ENCODE peak calls at places on chromosomes 6 and 20, in seven cellular contexts. One of them, this sample, is unnamed.

GRCh38 chr20:1959156-1959555 is 34.7 kb downstream of the PDYN start:
- DNase-seq in HS-5: no peak
- DNase-seq in activated naive CD8-positive, alpha-beta T cell treated with anti-CD3 and anti-CD28 coated beads, Interleukin-2, amount 50 U/mL, for 24 hours: no peak
- DNase-seq in EL: no peak
- DNase-seq in heart left ventricle: no peak
- DNase-seq in GOT3: no peak
- DNase-seq in GM23338: no peak
- DNase-seq in this sample: no peak

GRCh38 chr6:126372626-126373025 is 32.7 kb downstream of the CENPW start:
- DNase-seq in GOT3: no peak
- DNase-seq in heart left ventricle: no peak
- DNase-seq in GM23338: no peak
- DNase-seq in EL: peak
- DNase-seq in HS-5: no peak
- DNase-seq in activated naive CD8-positive, alpha-beta T cell treated with anti-CD3 and anti-CD28 coated beads, Interleukin-2, amount 50 U/mL, for 24 hours: no peak
- DNase-seq in this sample: no peak

GRCh38 chr6:84872996-84873395 is 108.6 kb upstream of the TBX18 start:
- DNase-seq in heart left ventricle: no peak
- DNase-seq in activated naive CD8-positive, alpha-beta T cell treated with anti-CD3 and anti-CD28 coated beads, Interleukin-2, amount 50 U/mL, for 24 hours: no peak
- DNase-seq in GM23338: no peak
- DNase-seq in HS-5: no peak
- DNase-seq in GOT3: no peak
- DNase-seq in EL: no peak
- DNase-seq in this sample: no peak

GRCh38 chr6:112416885-112417284 is 69.8 kb downstream of the RFPL4B start:
- DNase-seq in EL: peak
- DNase-seq in heart left ventricle: peak
- DNase-seq in activated naive CD8-positive, alpha-beta T cell treated with anti-CD3 and anti-CD28 coated beads, Interleukin-2, amount 50 U/mL, for 24 hours: no peak
- DNase-seq in GM23338: no peak
- DNase-seq in GOT3: no peak
- DNase-seq in HS-5: peak
- DNase-seq in this sample: no peak

GRCh38 chr20:57881466-57882405 is 171.9 kb upstream of the PMEPA1 start:
- DNase-seq in HS-5: no peak
- DNase-seq in GM23338: no peak
- DNase-seq in GOT3: no peak
- DNase-seq in heart left ventricle: no peak
- DNase-seq in EL: no peak
- DNase-seq in activated naive CD8-positive, alpha-beta T cell treated with anti-CD3 and anti-CD28 coated beads, Interleukin-2, amount 50 U/mL, for 24 hours: no peak
- DNase-seq in this sample: no peak

GRCh38 chr6:27547157-27548075 is 74.5 kb upstream of the ZNF184 start:
- DNase-seq in GOT3: no peak
- DNase-seq in GM23338: peak
- DNase-seq in heart left ventricle: no peak
- DNase-seq in EL: peak
- DNase-seq in activated naive CD8-positive, alpha-beta T cell treated with anti-CD3 and anti-CD28 coated beads, Interleukin-2, amount 50 U/mL, for 24 hours: peak
- DNase-seq in HS-5: peak
- DNase-seq in this sample: no peak

GRCh38 chr6:165659945-165660862 is 2.8 kb downstream of the PDE10A start:
- DNase-seq in heart left ventricle: peak
- DNase-seq in GOT3: no peak
- DNase-seq in EL: no peak
- DNase-seq in activated naive CD8-positive, alpha-beta T cell treated with anti-CD3 and anti-CD28 coated beads, Interleukin-2, amount 50 U/mL, for 24 hours: no peak
- DNase-seq in GM23338: peak
- DNase-seq in HS-5: no peak
- DNase-seq in this sample: no peak

GRCh38 chr6:144152334-144152900 is 2.1 kb downstream of the STX11 start:
- DNase-seq in heart left ventricle: no peak
- DNase-seq in GOT3: no peak
- DNase-seq in EL: no peak
- DNase-seq in HS-5: no peak
- DNase-seq in GM23338: no peak
- DNase-seq in activated naive CD8-positive, alpha-beta T cell treated with anti-CD3 and anti-CD28 coated beads, Interleukin-2, amount 50 U/mL, for 24 hours: no peak
- DNase-seq in this sample: no peak

GRCh38 chr6:90123796-90124195 is 172.8 kb downstream of the BACH2 start:
- DNase-seq in GOT3: no peak
- DNase-seq in activated naive CD8-positive, alpha-beta T cell treated with anti-CD3 and anti-CD28 coated beads, Interleukin-2, amount 50 U/mL, for 24 hours: peak
- DNase-seq in heart left ventricle: no peak
- DNase-seq in GM23338: no peak
- DNase-seq in HS-5: no peak
- DNase-seq in EL: peak
- DNase-seq in this sample: no peak

GRCh38 chr20:36279776-36280175 is 26.4 kb upstream of the DLGAP4 start:
- DNase-seq in activated naive CD8-positive, alpha-beta T cell treated with anti-CD3 and anti-CD28 coated beads, Interleukin-2, amount 50 U/mL, for 24 hours: no peak
- DNase-seq in GM23338: no peak
- DNase-seq in EL: no peak
- DNase-seq in HS-5: no peak
- DNase-seq in GOT3: no peak
- DNase-seq in heart left ventricle: no peak
- DNase-seq in this sample: no peak

GRCh38 chr6:165760803-165761185 is 97.8 kb upstream of the PDE10A start:
- DNase-seq in GOT3: no peak
- DNase-seq in EL: no peak
- DNase-seq in GM23338: no peak
- DNase-seq in HS-5: no peak
- DNase-seq in activated naive CD8-positive, alpha-beta T cell treated with anti-CD3 and anti-CD28 coated beads, Interleukin-2, amount 50 U/mL, for 24 hours: no peak
- DNase-seq in heart left ventricle: no peak
- DNase-seq in this sample: no peak

GRCh38 chr20:57435498-57436222 is 44.5 kb downstream of the RBM38 start:
- DNase-seq in HS-5: no peak
- DNase-seq in activated naive CD8-positive, alpha-beta T cell treated with anti-CD3 and anti-CD28 coated beads, Interleukin-2, amount 50 U/mL, for 24 hours: peak
- DNase-seq in EL: no peak
- DNase-seq in heart left ventricle: peak
- DNase-seq in GM23338: peak
- DNase-seq in GOT3: no peak
- DNase-seq in this sample: no peak

GRCh38 chr20:10454135-10454750 is 19.1 kb downstream of the SLX4IP start:
- DNase-seq in GM23338: no peak
- DNase-seq in EL: no peak
- DNase-seq in GOT3: no peak
- DNase-seq in heart left ventricle: no peak
- DNase-seq in activated naive CD8-positive, alpha-beta T cell treated with anti-CD3 and anti-CD28 coated beads, Interleukin-2, amount 50 U/mL, for 24 hours: no peak
- DNase-seq in HS-5: no peak
- DNase-seq in this sample: no peak

This sample was measured in retinal pigment epithelial cell.